ENCODE peak calls at places on chromosome 17, in ten cellular contexts. M is stimulated activated CD8-positive, alpha-beta memory T cell treated with anti-CD3 and anti-CD28 coated beads, Interleukin-7, amount 100 ng/mL, for 24 hours; C is memory B cell; Q is NB4; J is NCI-H510A; N is heart left ventricle; Z is NCI-H146; W is WTC11; X is EL; Y is NCI-H1092 treated with DMSO at 0.1 percent for 48 hours. G is an unnamed sample.

GRCh38 chr17:42329025-42329976 is 41.0 kb downstream of the STAT5A start:
- DNase-seq in Y (no peak), N (no peak), C (no peak), Q (no peak), J (no peak), Z (no peak), X (peak; percentile 91), W (peak; percentile 76), M (no peak), G (no peak)

GRCh38 chr17:12438212-12438611 is 227.5 kb upstream of the MYOCD start:
- DNase-seq in Z (no peak), Y (no peak), Q (no peak), C (no peak), M (no peak), N (no peak), J (no peak), X (no peak), W (no peak), G (no peak)

GRCh38 chr17:76405967-76406647 is 21.7 kb downstream of the SPHK1 start:
- DNase-seq in J (peak; percentile 80), M (no peak), C (no peak), W (no peak), N (peak; percentile 84), Y (peak; percentile 87), Q (peak; percentile 84), Z (peak; percentile 92), X (no peak), G (peak; percentile 28)

GRCh38 chr17:39635614-39636176 is 1.2 kb upstream of the STARD3 start:
- DNase-seq in Z (no peak), J (no peak), W (no peak), C (no peak), Q (peak; percentile 51), Y (no peak), N (no peak), X (no peak), M (no peak), G (no peak)

GRCh38 chr17:70767102-70767701 is 597.9 kb downstream of the KCNJ2 start:
- DNase-seq in W (no peak), Z (peak; percentile 78), N (no peak), C (no peak), J (no peak), Y (peak; percentile 54), Q (peak; percentile 40), M (no peak), X (peak; percentile 38), G (no peak)

GRCh38 chr17:57442914-57443571 is 186.7 kb downstream of the MSI2 start:
- DNase-seq in Q (peak; percentile 57), X (peak; percentile 28), C (peak; percentile 29), N (peak; percentile 43), J (no peak), W (no peak), Y (peak; percentile 46), M (no peak), Z (no peak), G (peak; percentile 52)

GRCh38 chr17:34683390-34683789 is 104.0 kb downstream of the TMEM132E start:
- DNase-seq in N (no peak), Y (no peak), Q (no peak), M (no peak), C (no peak), W (no peak), J (no peak), X (no peak), Z (no peak), G (no peak)

GRCh38 chr17:66978514-66979061 is 14.1 kb downstream of the CACNG4 start:
- DNase-seq in X (no peak), J (no peak), W (no peak), Y (no peak), Z (no peak), M (no peak), Q (no peak), C (no peak), N (peak; percentile 72), G (no peak)

GRCh38 chr17:237406-237955 is 56.0 kb upstream of the DOC2B start:
- DNase-seq in M (no peak), X (no peak), Y (no peak), W (peak; percentile 18), N (no peak), C (no peak), Z (no peak), J (no peak), Q (no peak), G (no peak)

GRCh38 chr17:64118452-64118979 is 11.4 kb downstream of the ERN1 start:
- DNase-seq in W (no peak), Y (peak; percentile 33), N (peak; percentile 29), X (no peak), M (no peak), Q (peak; percentile 61), C (no peak), Z (peak; percentile 61), J (peak; percentile 15), G (no peak)

GRCh38 chr17:63308272-63308671 is 137.8 kb downstream of the CYB561 start:
- DNase-seq in Q (no peak), C (no peak), N (no peak), W (no peak), X (no peak), J (no peak), M (no peak), Z (no peak), Y (no peak), G (no peak)

GRCh38 chr17:37828313-37829124 is 83.7 kb upstream of the HNF1B start:
- DNase-seq in N (no peak), W (no peak), Q (peak; percentile 78), M (no peak), Y (no peak), J (no peak), C (no peak), Z (no peak), X (peak; percentile 27), G (no peak)

GRCh38 chr17:45742251-45742650 is 41.9 kb upstream of the CRHR1 start:
- DNase-seq in X (no peak), Y (no peak), M (no peak), C (no peak), J (no peak), Z (no peak), W (no peak), N (no peak), Q (no peak), G (no peak)

GRCh38 chr17:7079581-7080444 is at the start of gene CLEC10A:
- DNase-seq in J (no peak), Q (peak; percentile 68), W (no peak), Z (no peak), C (no peak), X (no peak), Y (no peak), M (no peak), N (no peak), G (no peak)

GRCh38 chr17:2002767-2003329 is 22.3 kb downstream of the RTN4RL1 start:
- DNase-seq in J (no peak), Q (no peak), X (no peak), Y (no peak), Z (no peak), C (no peak), N (no peak), M (no peak), W (no peak), G (no peak)

GRCh38 chr17:77425791-77426641 is 285.2 kb downstream of the SEC14L1 start:
- DNase-seq in M (no peak), Y (no peak), Z (no peak), J (no peak), W (no peak), X (peak; percentile 83), Q (peak; percentile 35), C (no peak), N (no peak), G (no peak)

GRCh38 chr17:752620-753219 is 656 bp upstream of the GEMIN4 start:
- DNase-seq in Z (peak; percentile 73), M (no peak), N (peak; percentile 66), J (peak; percentile 37), X (peak; percentile 36), Y (peak; percentile 57), C (no peak), Q (peak; percentile 21), W (peak; percentile 40), G (no peak)

GRCh38 chr17:33366998-33367397 is 73.9 kb upstream of the ASIC2 start:
- DNase-seq in W (no peak), Z (no peak), J (no peak), N (no peak), C (no peak), X (no peak), Y (no peak), M (no peak), Q (no peak), G (no peak)

GRCh38 chr17:54662978-54663876 is 237.4 kb upstream of the TOM1L1 start:
- DNase-seq in X (no peak), M (no peak), W (peak; percentile 39), Y (no peak), J (no peak), Z (no peak), N (no peak), C (no peak), Q (no peak), G (no peak)

GRCh38 chr17:9564104-9564503 is 11.5 kb downstream of the STX8 start:
- DNase-seq in Q (no peak), J (no peak), M (no peak), W (no peak), N (no peak), Z (no peak), X (no peak), Y (no peak), C (no peak), G (no peak)

GRCh38 chr17:16449121-16449570 is 33.8 kb downstream of the TRPV2 start:
- DNase-seq in Z (no peak), W (no peak), X (peak; percentile 40), N (no peak), J (no peak), C (no peak), Y (no peak), Q (peak; percentile 56), M (no peak), G (no peak)

GRCh38 chr17:82492647-82493516 is 26.6 kb upstream of the FOXK2 start:
- DNase-seq in M (no peak), N (no peak), X (peak; percentile 82), C (no peak), Q (no peak), Z (no peak), J (no peak), W (no peak), Y (no peak), G (no peak)

GRCh38 chr17:71926746-71927398 is 193.9 kb upstream of the SOX9 start:
- DNase-seq in X (no peak), W (no peak), J (no peak), C (no peak), Z (no peak), Q (no peak), Y (no peak), M (no peak), N (no peak), G (no peak)

GRCh38 chr17:57484081-57484666 is 227.9 kb downstream of the MSI2 start:
- DNase-seq in Q (no peak), Y (no peak), Z (no peak), W (no peak), C (no peak), N (no peak), J (no peak), M (no peak), X (peak; percentile 49), G (no peak)

GRCh38 chr17:35313875-35314409 is 59.5 kb downstream of the SLFN11 start:
- DNase-seq in X (no peak), Y (no peak), W (peak; percentile 14), N (peak; percentile 69), Q (no peak), J (no peak), Z (no peak), C (peak; percentile 17), M (no peak), G (no peak)

GRCh38 chr17:49209061-49209571 is 1.3 kb downstream of the GNGT2 start:
- DNase-seq in Z (no peak), Y (no peak), Q (no peak), J (no peak), N (no peak), W (no peak), X (peak; percentile 55), M (no peak), C (no peak), G (no peak)

GRCh38 chr17:51119415-51120356 is 982 bp downstream of the SPAG9 start:
- DNase-seq in Z (peak; percentile 44), X (peak; percentile 47), N (peak; percentile 37), C (no peak), W (peak; percentile 51), Y (peak; percentile 18), Q (peak; percentile 76), J (peak; percentile 32), M (no peak), G (peak; percentile 26)

GRCh38 chr17:35903451-35903850 is 23.3 kb upstream of the CCL5 start:
- DNase-seq in X (no peak), J (no peak), Y (no peak), Z (no peak), N (no peak), Q (no peak), M (no peak), C (no peak), W (no peak), G (no peak)

G was measured in stimulated activated naive B cell treated with anti-CD40 and anti-IgM and Interleukin-4, amounts not matched to agents 10 μg/mL and 1 μg/mL and 100 μg/mL, for 72 hours.